ENCODE peak calls at places on chromosomes 11 and 22, in four cellular contexts. G is AG04450, N is fibroblast of mammary gland, K is GM12865. R is an unnamed sample.

GRCh38 chr11:108220721-108221346 is 1.6 kb downstream of the NPAT start:
- DNase-seq in G (no peak), N (peak), K (peak), R (no peak)

GRCh38 chr11:66969584-66970205 is 5.4 kb upstream of the C11orf86 start:
- DNase-seq in G (peak), N (peak), K (no peak), R (no peak)

GRCh38 chr22:43001271-43002197 is 13.4 kb downstream of the PACSIN2 start:
- DNase-seq in G (no peak), N (peak), K (peak), R (no peak)

GRCh38 chr22:40588726-40589125 is 47.8 kb downstream of the MRTFA start:
- DNase-seq in G (no peak), N (peak), K (no peak), R (no peak)

GRCh38 chr22:35319244-35319985 is 19.7 kb downstream of the TOM1 start:
- DNase-seq in G (no peak), N (no peak), K (no peak), R (no peak)

GRCh38 chr11:42234381-42235035 is 775.1 kb upstream of the LRRC4C start:
- DNase-seq in G (no peak), N (peak), K (no peak), R (no peak)

GRCh38 chr11:119624102-119624615 is 104.8 kb downstream of the NECTIN1 start:
- DNase-seq in G (no peak), N (no peak), K (no peak), R (no peak)

GRCh38 chr11:28110839-28111235 is 2.6 kb downstream of the METTL15 start:
- DNase-seq in G (no peak), N (no peak), K (no peak), R (no peak)

GRCh38 chr11:123475478-123475877 is 45.4 kb downstream of the GRAMD1B start:
- DNase-seq in G (no peak), N (peak), K (no peak), R (no peak)

GRCh38 chr11:61493832-61494231 is 14.7 kb upstream of the LRRC10B start:
- DNase-seq in G (no peak), N (no peak), K (no peak), R (no peak)

GRCh38 chr22:43378011-43378704 is 33.7 kb upstream of the MPPED1 start:
- DNase-seq in G (no peak), N (no peak), K (peak), R (no peak)

GRCh38 chr11:120363436-120363835 is 27.2 kb downstream of the ARHGEF12 start:
- DNase-seq in G (no peak), N (no peak), K (no peak), R (no peak)

GRCh38 chr11:118148877-118149276 is 3.7 kb downstream of the SCN4B start:
- DNase-seq in G (no peak), N (no peak), K (no peak), R (no peak)

GRCh38 chr11:45272701-45273100 is 13.4 kb downstream of the SYT13 start:
- DNase-seq in G (no peak), N (no peak), K (no peak), R (no peak)

GRCh38 chr11:113385749-113386148 is 1.8 kb upstream of the ANKK1 start:
- DNase-seq in G (no peak), N (no peak), K (no peak), R (no peak)

GRCh38 chr22:43205261-43205691 is 18.3 kb upstream of the TTLL12 start:
- DNase-seq in G (no peak), N (no peak), K (no peak), R (no peak)

GRCh38 chr11:73651661-73652045 is 5.3 kb downstream of the PLEKHB1 start:
- DNase-seq in G (no peak), N (no peak), K (no peak), R (no peak)

GRCh38 chr11:124751391-124751740 is 689 bp downstream of the VSIG2 start:
- DNase-seq in G (no peak), N (no peak), K (no peak), R (no peak)

GRCh38 chr22:41825376-41825775 is 7.5 kb upstream of the SREBF2 start:
- DNase-seq in G (no peak), N (peak), K (no peak), R (no peak)

GRCh38 chr22:46391486-46392136 is 56.1 kb downstream of the TRMU start:
- DNase-seq in G (no peak), N (no peak), K (no peak), R (no peak)

GRCh38 chr11:12273618-12273995 is 103.8 kb upstream of the PARVA start:
- DNase-seq in G (no peak), N (no peak), K (no peak), R (no peak)

GRCh38 chr11:12060385-12060980 is 49.9 kb upstream of the MICAL2 start:
- DNase-seq in G (no peak), N (no peak), K (no peak), R (no peak)

GRCh38 chr11:106959800-106960199 is 58.5 kb downstream of the GUCY1A2 start:
- DNase-seq in G (no peak), N (no peak), K (no peak), R (no peak)

GRCh38 chr22:50308597-50308935 is 1.1 kb upstream of the PLXNB2 start:
- DNase-seq in G (no peak), N (peak), K (no peak), R (peak)

GRCh38 chr11:27945323-27945722 is 162.6 kb downstream of the KIF18A start:
- DNase-seq in G (no peak), N (no peak), K (no peak), R (no peak)

GRCh38 chr11:26230021-26230420 is 101.9 kb upstream of the ANO3 start:
- DNase-seq in G (no peak), N (peak), K (no peak), R (no peak)

GRCh38 chr11:95723353-95723942 is 66.1 kb downstream of the FAM76B start:
- DNase-seq in G (no peak), N (no peak), K (no peak), R (no peak)

GRCh38 chr11:76237914-76238313 is 31.6 kb upstream of the WNT11 start:
- DNase-seq in G (no peak), N (peak), K (peak), R (no peak)

GRCh38 chr11:115423728-115424459 is 80.3 kb downstream of the CADM1 start:
- DNase-seq in G (no peak), N (no peak), K (no peak), R (no peak)

GRCh38 chr11:120707098-120707497 is 195.6 kb downstream of the GRIK4 start:
- DNase-seq in G (no peak), N (no peak), K (no peak), R (no peak)

GRCh38 chr11:3866206-3866605 is 10.7 kb downstream of the STIM1 start:
- DNase-seq in G (no peak), N (no peak), K (peak), R (peak)

GRCh38 chr11:66002648-66003225 is 434 bp downstream of the BANF1 start:
- DNase-seq in G (no peak), N (peak), K (no peak), R (peak)

GRCh38 chr11:69392104-69392653 is 89.3 kb upstream of the LINC01488 start:
- DNase-seq in G (no peak), N (no peak), K (no peak), R (no peak)

GRCh38 chr11:19592842-19593241 is 119.8 kb upstream of the NAV2 start:
- DNase-seq in G (no peak), N (no peak), K (no peak), R (no peak)

GRCh38 chr11:96326954-96327353 is 16.0 kb downstream of the MAML2 start:
- DNase-seq in G (no peak), N (no peak), K (no peak), R (no peak)

DNA sequence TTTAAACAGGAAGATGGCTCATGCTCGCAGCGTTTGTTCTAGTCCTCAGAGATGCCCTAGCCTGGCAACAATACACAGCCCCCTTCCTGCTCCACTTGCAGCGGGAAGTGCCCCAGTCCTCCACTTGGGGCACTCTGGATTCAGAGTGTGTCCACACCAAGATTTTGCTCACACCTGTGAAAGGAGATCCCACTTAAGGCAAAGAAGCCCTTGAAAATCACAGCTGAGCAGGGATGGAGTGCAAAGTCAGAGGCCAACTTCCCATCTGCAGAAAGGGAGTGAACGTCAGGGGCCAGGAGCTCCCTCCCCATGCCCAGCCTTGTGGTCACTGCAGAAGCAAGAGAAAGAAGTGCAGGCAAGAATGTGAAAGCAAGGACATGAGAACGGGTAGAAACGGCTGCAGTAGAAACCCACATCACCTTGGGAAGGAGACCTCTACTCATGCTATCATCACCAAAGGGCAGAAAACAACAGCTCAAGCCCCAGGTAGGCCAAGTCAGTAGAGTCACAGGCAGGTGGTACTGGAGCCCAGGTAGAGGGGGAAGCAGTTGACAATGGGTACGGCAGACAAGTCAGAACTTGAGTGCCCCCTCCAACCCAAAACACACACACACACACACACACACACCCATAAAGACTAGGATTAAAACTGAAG is 157.4 kb downstream of the BUD13 start:
- DNase-seq in G (no peak), N (no peak), K (no peak), R (no peak)
- TF ChIP-seq CTCF in G (no peak), N (no peak), K (no peak), R (no peak)

GRCh38 chr22:38088723-38089473 is 4.9 kb upstream of the SLC16A8 start:
- DNase-seq in G (no peak), N (peak), K (no peak), R (no peak)
- H3K4me3 ChIP-seq in G (peak), N (peak), K (no peak), R (peak)

GRCh38 chr22:49148895-49149418 is 678.7 kb downstream of the BRD1 start:
- DNase-seq in G (no peak), N (no peak), K (no peak), R (no peak)

GRCh38 chr22:49147171-49147570 is 680.5 kb downstream of the BRD1 start:
- DNase-seq in G (no peak), N (no peak), K (no peak), R (no peak)

GRCh38 chr22:49149721-49150608 is 677.7 kb downstream of the BRD1 start:
- DNase-seq in G (no peak), N (no peak), K (no peak), R (no peak)

GRCh38 chr22:49146511-49146910 is 681.2 kb downstream of the BRD1 start:
- DNase-seq in G (no peak), N (no peak), K (no peak), R (no peak)

GRCh38 chr22:49147617-49148175 is 680.0 kb downstream of the BRD1 start:
- DNase-seq in G (no peak), N (no peak), K (no peak), R (no peak)
- TF ChIP-seq CTCF in G (no peak), N (no peak), K (no peak), R (no peak)

DNA sequence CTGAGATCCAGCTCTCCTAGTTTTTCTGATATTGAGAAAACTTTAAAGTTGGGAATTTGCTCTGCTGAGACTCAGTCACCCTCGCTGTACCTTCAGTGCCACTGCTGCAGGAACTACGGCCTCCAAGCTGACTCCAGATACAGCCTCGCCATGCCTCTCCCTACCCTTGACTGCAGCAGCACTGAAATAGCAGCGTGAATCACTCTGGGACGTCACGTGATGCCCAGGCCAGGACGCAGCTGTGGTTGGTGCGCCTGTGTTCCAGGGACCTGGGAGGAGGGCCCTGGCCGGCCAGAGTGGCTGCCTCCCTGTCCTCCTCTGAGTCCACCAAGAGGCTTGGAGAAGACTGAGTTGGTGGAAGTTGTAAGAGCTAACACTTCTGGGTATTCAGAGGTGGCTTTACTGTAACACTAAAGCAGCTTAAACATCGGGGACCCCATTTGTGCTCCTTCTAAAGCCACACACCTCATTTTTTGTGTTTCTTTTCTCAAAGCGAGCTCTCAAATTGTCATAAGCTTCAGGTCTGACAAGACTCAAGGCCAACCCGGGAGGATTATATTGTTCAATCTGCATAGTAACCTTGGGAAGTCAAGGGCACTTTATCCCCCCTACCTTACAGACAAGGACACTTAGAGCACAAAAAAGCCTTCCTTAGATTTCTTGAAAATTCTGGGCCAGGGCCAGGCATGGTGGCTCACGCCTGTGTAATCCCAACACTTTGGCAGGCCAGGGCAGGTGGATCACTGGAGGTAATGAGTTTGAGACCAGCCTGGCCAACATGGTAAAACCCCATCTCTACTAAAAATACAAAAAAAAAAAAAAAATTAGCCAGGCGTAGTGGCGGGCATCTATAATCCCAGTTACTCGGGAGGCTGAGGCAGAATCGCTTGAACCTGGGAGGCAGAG is 4.2 kb upstream of the STIP1 start:
- DNase-seq in G (peak), N (peak), K (peak), R (peak)
- H3K4me3 ChIP-seq in G (peak), N (no peak), K (no peak), R (no peak)

DNA sequence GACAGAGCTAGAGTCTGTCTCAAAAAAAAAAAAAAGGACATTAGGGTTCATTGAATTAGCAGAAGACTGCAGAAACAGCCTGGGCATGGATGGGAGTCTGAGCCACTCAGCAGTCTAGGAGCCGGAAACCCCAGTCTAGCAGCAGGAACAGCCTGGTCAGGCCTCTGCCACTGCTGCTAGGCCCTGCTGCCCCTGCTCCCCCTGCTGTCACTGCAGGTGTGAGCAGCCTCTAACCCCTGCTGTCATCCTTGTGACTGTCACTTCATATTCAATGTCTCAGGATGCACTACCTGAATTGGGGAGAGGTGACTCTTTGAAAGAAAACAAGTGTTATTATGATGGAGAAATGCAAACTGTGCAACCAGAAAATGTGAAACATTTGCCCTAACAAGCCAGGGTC is 7.0 kb upstream of the DDX17 start:
- DNase-seq in G (no peak), N (no peak), K (peak), R (no peak)
- TF ChIP-seq CTCF in G (no peak), N (no peak), K (peak), R (peak)

GRCh38 chr11:15969281-15969680 is 387.1 kb downstream of the SOX6 start:
- DNase-seq in G (peak), N (peak), K (peak), R (peak)
- H3K4me3 ChIP-seq in G (no peak), N (no peak), K (peak), R (peak)

GRCh38 chr22:21098099-21098671 is 52.4 kb downstream of the LRRC74B start:
- DNase-seq in G (no peak), N (peak), K (peak), R (no peak)
- TF ChIP-seq CTCF in G (no peak), N (peak), K (peak), R (no peak)

DNA sequence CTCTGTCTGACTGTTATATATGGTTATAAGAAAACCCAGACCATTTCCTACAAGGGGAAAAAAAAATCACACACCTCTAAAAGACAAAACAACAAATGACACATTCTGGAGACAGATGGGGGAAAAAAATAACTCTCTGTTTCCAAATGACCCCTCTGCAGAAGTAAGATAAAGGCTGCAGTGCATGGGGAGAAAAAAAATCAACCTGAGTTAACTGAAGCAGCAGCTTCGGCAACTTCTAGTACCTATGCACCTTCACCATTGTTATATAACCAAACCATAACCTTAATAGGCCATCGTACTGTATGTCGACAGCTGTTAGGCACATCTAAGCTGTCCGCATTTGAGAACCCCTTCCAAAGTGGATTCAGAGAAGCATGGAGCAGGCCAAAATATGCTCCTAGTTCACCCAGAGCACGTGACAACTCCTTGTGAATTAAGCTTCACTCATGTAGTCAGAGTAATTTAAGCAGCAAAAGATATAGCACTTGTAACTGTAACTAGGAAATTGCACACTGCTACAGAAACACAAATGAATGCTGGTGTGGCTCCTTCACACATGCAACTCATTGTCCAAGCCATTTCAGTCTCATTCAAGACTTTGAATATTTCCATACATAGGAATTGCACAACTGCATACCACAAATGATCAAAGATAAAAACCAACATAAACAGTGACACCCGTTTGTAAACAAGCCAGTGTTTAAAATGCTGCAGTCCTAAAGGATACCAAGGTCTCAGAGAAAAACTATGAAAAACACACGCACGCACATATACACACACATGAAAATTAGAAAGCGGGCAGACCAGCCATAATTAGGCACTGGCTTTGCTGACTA is 2.7 kb downstream of the SIK3 start:
- DNase-seq in G (no peak), N (peak), K (peak), R (no peak)
- H3K4me3 ChIP-seq in G (peak), N (no peak), K (peak), R (peak)

DNA sequence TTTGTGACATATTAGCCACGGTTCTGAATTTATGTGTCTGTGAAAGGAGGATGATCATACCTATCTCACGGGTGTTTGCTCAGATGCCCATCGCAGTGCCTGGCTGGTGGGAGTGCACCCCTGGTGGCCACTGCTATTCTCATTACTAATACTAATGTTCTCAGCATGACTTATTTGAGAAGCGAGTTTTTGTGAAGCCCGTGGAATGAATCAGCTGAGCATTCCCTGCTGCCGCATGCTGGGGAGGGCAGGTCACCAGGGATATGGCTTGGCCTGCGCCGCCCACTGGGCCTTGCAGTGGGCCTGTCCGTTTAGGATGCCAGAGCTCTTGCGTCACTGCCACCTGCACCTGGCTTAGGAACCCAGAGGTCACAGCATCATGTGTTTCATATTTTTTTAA is 16.8 kb downstream of the CTTN start:
- DNase-seq in G (no peak), N (peak), K (no peak), R (no peak)
- TF ChIP-seq CTCF in G (peak), N (peak), K (no peak), R (peak)

GRCh38 chr11:287821-288327 is 1.1 kb upstream of the PGGHG start:
- DNase-seq in G (no peak), N (no peak), K (no peak), R (peak)
- H3K4me3 ChIP-seq in G (peak), N (peak), K (peak), R (peak)

R was measured in heart right ventricle.